ENCODE peak calls at places on chromosome 21, in nine cellular contexts. G, L, I, E, R, K, J, Q and M are unnamed samples.

GRCh38 chr21:34126691-34127090 is 53.3 kb downstream of the MRPS6 start:
- DNase-seq in R (no peak), E (peak), G (no peak), J (peak), Q (peak), K (no peak), I (no peak), L (no peak), M (no peak)

GRCh38 chr21:15966216-15966615 is 236.4 kb downstream of the USP25 start:
- DNase-seq in J (no peak), G (no peak), L (no peak), K (no peak), R (no peak), Q (no peak), I (no peak), E (no peak), M (no peak)

GRCh38 chr21:29718081-29718815 is 221.5 kb downstream of the GRIK1 start:
- DNase-seq in J (peak), G (no peak), E (peak), R (no peak), I (no peak), K (no peak), L (no peak), Q (no peak), M (no peak)

GRCh38 chr21:38115870-38116269 is 140.9 kb upstream of the KCNJ15 start:
- DNase-seq in J (no peak), G (no peak), I (no peak), R (no peak), Q (no peak), L (no peak), E (no peak), K (no peak), M (no peak)

GRCh38 chr21:31305888-31306287 is 38.2 kb downstream of the TIAM1 start:
- DNase-seq in K (no peak), L (no peak), R (no peak), I (no peak), E (no peak), J (no peak), Q (no peak), G (no peak), M (no peak)

GRCh38 chr21:28333455-28334108 is 659.1 kb downstream of the LTN1 start:
- DNase-seq in I (no peak), L (peak), J (no peak), E (peak), K (no peak), G (peak), R (no peak), Q (no peak), M (no peak)

GRCh38 chr21:34166468-34166867 is 93.1 kb downstream of the MRPS6 start:
- DNase-seq in G (no peak), E (peak), K (no peak), J (no peak), I (no peak), Q (peak), R (no peak), L (no peak), M (no peak)

GRCh38 chr21:28342229-28342810 is 650.4 kb downstream of the LTN1 start:
- DNase-seq in I (no peak), E (peak), L (no peak), Q (no peak), K (no peak), G (no peak), R (no peak), J (no peak), M (no peak)

GRCh38 chr21:16079830-16080229 is 350.0 kb downstream of the USP25 start:
- DNase-seq in R (no peak), E (peak), J (no peak), G (no peak), K (no peak), Q (no peak), I (no peak), L (no peak), M (no peak)

GRCh38 chr21:34129971-34130597 is 56.7 kb downstream of the MRPS6 start:
- DNase-seq in G (no peak), L (no peak), I (peak), R (no peak), K (no peak), J (no peak), Q (no peak), E (no peak), M (no peak)

GRCh38 chr21:40793057-40793456 is 53.9 kb downstream of the DSCAM start:
- DNase-seq in G (no peak), I (no peak), E (no peak), L (no peak), J (no peak), K (no peak), R (no peak), Q (no peak), M (no peak)

GRCh38 chr21:30714436-30714835 is 4.1 kb downstream of the KRTAP21-3 start:
- DNase-seq in L (no peak), I (no peak), Q (no peak), E (no peak), R (no peak), K (no peak), J (no peak), G (no peak), M (no peak)

GRCh38 chr21:38950388-38951094 is 144.8 kb downstream of the ETS2 start:
- DNase-seq in Q (no peak), L (peak), R (no peak), K (no peak), I (no peak), G (no peak), J (no peak), E (peak), M (no peak)

GRCh38 chr21:39269620-39270019 is 43.8 kb downstream of the BRWD1 start:
- DNase-seq in E (no peak), I (no peak), R (no peak), L (no peak), G (no peak), J (no peak), K (no peak), Q (no peak), M (no peak)

GRCh38 chr21:37233551-37234146 is 33.5 kb downstream of the VPS26C start:
- DNase-seq in Q (no peak), R (no peak), L (no peak), J (no peak), K (no peak), I (no peak), E (no peak), G (no peak), M (no peak)

GRCh38 chr21:38810826-38811164 is 5.1 kb downstream of the ETS2 start:
- DNase-seq in I (no peak), E (no peak), G (no peak), R (no peak), L (no peak), J (no peak), K (no peak), Q (no peak), M (no peak)

GRCh38 chr21:25837545-25838263 is 102.9 kb downstream of the GABPA start:
- DNase-seq in E (peak), R (no peak), J (no peak), L (no peak), I (no peak), G (no peak), Q (no peak), K (no peak), M (no peak)

GRCh38 chr21:37712204-37712934 is 203.9 kb downstream of the KCNJ6 start:
- DNase-seq in L (peak), E (peak), R (peak), I (peak), K (peak), J (peak), Q (no peak), G (peak), M (peak)

GRCh38 chr21:37240978-37241377 is 26.2 kb downstream of the VPS26C start:
- DNase-seq in G (no peak), K (no peak), Q (no peak), R (no peak), E (no peak), I (no peak), L (no peak), J (no peak), M (no peak)

GRCh38 chr21:27648560-27648959 is 681.7 kb upstream of the ADAMTS5 start:
- DNase-seq in G (peak), R (no peak), K (no peak), J (peak), I (no peak), E (peak), L (peak), Q (no peak), M (no peak)

GRCh38 chr21:38699048-38699447 is 106.7 kb upstream of the ETS2 start:
- DNase-seq in E (no peak), G (no peak), I (no peak), J (no peak), L (no peak), R (no peak), Q (no peak), K (no peak), M (no peak)

GRCh38 chr21:26297856-26298255 is 127.3 kb upstream of the APP start:
- DNase-seq in R (no peak), I (no peak), J (no peak), E (peak), K (no peak), Q (no peak), L (no peak), G (no peak), M (no peak)

GRCh38 chr21:28932717-28933116 is 60.0 kb downstream of the LTN1 start:
- DNase-seq in E (no peak), Q (no peak), I (no peak), R (no peak), G (no peak), K (no peak), L (no peak), J (no peak), M (no peak)

GRCh38 chr21:17834639-17835354 is 15.6 kb upstream of the C21orf91 start:
- DNase-seq in K (no peak), R (no peak), E (no peak), I (no peak), J (no peak), L (no peak), G (no peak), Q (no peak), M (no peak)

GRCh38 chr21:32426066-32426465 is 13.6 kb downstream of the EVA1C start:
- DNase-seq in Q (no peak), K (no peak), G (no peak), J (peak), L (no peak), E (no peak), R (no peak), I (no peak), M (no peak)

GRCh38 chr21:32423846-32424535 is 11.5 kb downstream of the EVA1C start:
- DNase-seq in Q (no peak), L (no peak), R (no peak), E (no peak), I (no peak), G (no peak), J (no peak), K (no peak), M (no peak)

GRCh38 chr21:32424674-32425073 is 12.2 kb downstream of the EVA1C start:
- DNase-seq in L (no peak), G (no peak), I (no peak), Q (no peak), K (no peak), R (no peak), J (no peak), E (peak), M (no peak)

GRCh38 chr21:32426592-32427051 is 14.1 kb downstream of the EVA1C start:
- DNase-seq in G (no peak), E (peak), R (no peak), K (no peak), Q (no peak), L (peak), J (peak), I (no peak), M (no peak)

GRCh38 chr21:32425628-32426027 is 13.1 kb downstream of the EVA1C start:
- DNase-seq in R (no peak), E (no peak), L (no peak), K (no peak), J (no peak), I (no peak), G (no peak), Q (no peak), M (no peak)
- TF ChIP-seq CTCF in R (no peak), E (no peak), L (no peak), K (no peak), J (no peak), I (no peak), G (no peak), Q (no peak), M (no peak)

DNA sequence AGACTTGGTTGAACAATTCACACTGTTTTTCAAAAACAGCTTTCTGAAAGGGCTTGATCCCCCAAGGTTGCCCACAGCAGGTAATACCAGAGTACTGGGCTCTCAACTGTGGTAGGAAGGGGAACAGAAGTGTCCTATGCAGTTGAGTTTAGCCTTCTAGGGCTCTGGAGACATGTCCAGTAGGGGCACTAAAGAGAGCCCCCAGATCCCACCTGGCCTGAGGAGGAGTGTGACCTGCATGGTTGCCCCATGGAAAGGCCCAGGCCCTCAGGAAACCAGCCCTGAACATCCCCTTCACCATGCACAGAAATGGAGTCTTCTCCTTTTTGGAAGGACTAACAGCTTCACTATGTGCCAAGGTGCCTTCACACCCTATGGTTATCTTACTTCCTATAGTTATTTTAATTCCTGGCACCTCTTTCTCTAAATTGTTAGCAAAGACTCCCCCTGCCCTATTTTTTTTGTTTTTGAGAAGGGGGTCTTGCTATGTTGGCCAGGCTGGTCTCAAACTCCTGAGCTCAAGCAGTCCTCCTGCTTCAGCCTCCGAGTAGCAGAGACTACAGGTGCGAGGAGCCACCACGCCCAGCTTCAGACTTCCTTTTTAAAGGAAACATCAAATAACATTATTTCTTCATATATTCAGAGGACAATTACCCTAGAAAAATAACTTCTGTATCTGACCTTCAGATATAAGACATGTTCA is 16.8 kb upstream of the LSS start:
- DNase-seq in G (no peak), R (no peak), L (no peak), E (no peak), I (no peak), Q (no peak), J (no peak), K (no peak), M (no peak)
- TF ChIP-seq CTCF in G (no peak), R (no peak), L (no peak), E (no peak), I (no peak), Q (no peak), J (no peak), K (no peak), M (no peak)

DNA sequence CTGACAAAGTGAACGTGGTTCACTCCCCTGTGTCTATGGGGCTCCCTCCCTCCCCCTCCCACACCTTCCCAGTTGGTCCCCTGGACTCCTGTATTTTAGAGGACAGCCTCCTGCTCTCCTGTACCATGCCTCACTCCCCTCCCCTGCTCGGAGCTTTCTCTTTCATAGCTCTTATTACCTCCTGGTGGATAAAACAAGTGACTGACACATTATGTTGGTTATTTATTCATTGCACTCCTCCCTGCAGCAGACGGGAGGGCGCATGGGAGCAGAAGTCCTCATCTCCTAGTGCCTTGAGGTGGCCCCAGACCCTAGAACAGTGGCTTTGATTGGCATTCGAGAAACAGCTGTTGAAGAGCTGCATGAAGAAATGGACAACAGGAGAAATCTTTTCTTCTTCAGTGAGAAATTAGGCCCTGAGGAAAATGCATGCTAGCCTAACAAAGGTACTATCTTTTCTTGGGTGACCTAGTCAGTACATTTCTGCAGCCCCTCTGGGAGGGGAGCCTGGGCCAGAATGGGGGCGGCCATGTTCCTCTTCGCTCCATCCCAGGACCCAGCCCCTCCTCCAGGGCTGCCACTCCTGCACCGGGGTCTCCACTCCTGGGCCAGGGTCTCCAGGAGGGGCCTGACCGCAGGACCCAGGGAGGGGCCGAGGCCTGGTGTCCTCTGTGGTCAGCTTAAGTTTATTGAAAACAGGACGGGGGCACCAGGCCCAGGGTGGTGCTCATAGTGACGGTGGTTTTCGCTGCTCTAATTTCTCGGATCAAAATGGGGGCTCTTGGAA is 1.2 kb upstream of the TFF1 start:
- DNase-seq in K (no peak), J (no peak), G (no peak), I (no peak), Q (no peak), E (no peak), R (no peak), L (no peak), M (no peak)
- TF ChIP-seq CTCF in K (no peak), J (no peak), G (no peak), I (no peak), Q (no peak), E (no peak), R (no peak), L (no peak), M (no peak)

GRCh38 chr21:14766241-14766640 is 220.1 kb upstream of the SAMSN1 start:
- DNase-seq in G (no peak), K (no peak), J (no peak), Q (no peak), I (no peak), L (no peak), R (no peak), E (no peak), M (no peak)
- TF ChIP-seq CTCF in G (no peak), K (no peak), J (no peak), Q (no peak), I (no peak), L (no peak), R (no peak), E (no peak), M (no peak)

GRCh38 chr21:44461438-44462089 is 6.3 kb downstream of the LRRC3 start:
- DNase-seq in E (no peak), G (no peak), Q (peak), I (no peak), L (no peak), J (no peak), K (no peak), R (no peak), M (no peak)
- TF ChIP-seq CTCF in E (no peak), G (no peak), Q (no peak), I (no peak), L (no peak), J (no peak), K (no peak), R (no peak), M (no peak)

GRCh38 chr21:35436899-35437298 is 387.8 kb upstream of the RUNX1 start:
- DNase-seq in L (no peak), Q (no peak), I (no peak), E (no peak), G (no peak), J (no peak), R (no peak), K (no peak), M (no peak)
- TF ChIP-seq CTCF in L (peak), Q (no peak), I (no peak), E (no peak), G (no peak), J (no peak), R (no peak), K (no peak), M (no peak)

DNA sequence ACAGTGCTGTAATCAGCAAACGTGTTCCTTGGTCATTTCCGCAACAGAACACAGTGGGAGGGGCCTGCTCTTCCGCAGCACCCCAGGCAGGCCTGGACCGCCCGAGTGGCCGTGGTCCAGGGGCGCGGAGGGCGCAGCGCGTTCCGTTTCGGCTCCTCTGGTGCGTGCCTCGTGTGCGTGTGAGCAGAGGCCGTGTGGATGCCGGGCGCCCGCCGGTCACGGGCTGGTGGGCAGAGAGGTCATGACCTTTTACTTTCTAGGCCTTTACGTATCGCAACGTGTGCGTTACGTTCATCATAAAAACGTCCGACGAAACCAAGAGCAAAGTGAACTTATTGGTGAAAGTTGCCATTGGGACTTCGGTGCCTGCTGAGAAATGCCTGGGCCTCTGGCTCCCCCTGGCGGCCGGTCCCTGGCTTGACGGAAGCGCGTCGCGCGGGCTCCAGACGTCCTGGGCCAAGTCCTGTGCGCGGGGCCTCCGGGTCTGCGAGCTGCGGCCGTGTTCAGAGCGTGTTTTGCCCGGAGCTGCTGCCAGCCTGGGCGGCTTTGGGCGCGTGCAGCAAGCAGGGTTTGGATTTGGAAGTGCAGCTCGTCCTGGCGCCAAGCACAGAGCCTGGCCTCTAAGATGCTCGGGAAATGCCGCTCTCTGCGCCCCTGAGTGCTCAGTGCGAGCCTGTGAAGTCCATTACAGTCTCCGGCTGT is 34.4 kb downstream of the COL18A1 start:
- DNase-seq in Q (peak), J (peak), E (peak), K (peak), I (peak), G (peak), L (peak), R (peak), M (peak)
- TF ChIP-seq CTCF in Q (peak), J (peak), E (peak), K (peak), I (peak), G (peak), L (peak), R (peak), M (peak)

GRCh38 chr21:36126166-36126565 is 8.7 kb upstream of the CBR3 start:
- DNase-seq in E (no peak), L (no peak), J (no peak), I (no peak), R (no peak), K (no peak), G (no peak), Q (no peak), M (no peak)

GRCh38 chr21:36120304-36120902 is 14.5 kb upstream of the CBR3 start:
- DNase-seq in E (peak), J (no peak), L (no peak), G (no peak), R (no peak), I (no peak), Q (peak), K (peak), M (no peak)

GRCh38 chr21:36125513-36126121 is 9.3 kb upstream of the CBR3 start:
- DNase-seq in R (peak), J (no peak), Q (no peak), K (no peak), I (peak), L (no peak), E (peak), G (no peak), M (peak)

GRCh38 chr21:36124395-36124794 is 10.5 kb upstream of the CBR3 start:
- DNase-seq in E (no peak), G (no peak), Q (no peak), J (no peak), I (no peak), L (no peak), R (no peak), K (no peak), M (no peak)

GRCh38 chr21:36122977-36123376 is 11.9 kb upstream of the CBR3 start:
- DNase-seq in J (no peak), I (no peak), G (no peak), L (no peak), K (no peak), Q (no peak), R (no peak), E (peak), M (no peak)
- TF ChIP-seq CTCF in J (peak), I (no peak), G (peak), L (peak), K (peak), Q (no peak), R (peak), E (peak), M (no peak)